ENCODE peak calls at places on chromosome X, in eight cellular contexts. G is H1, N is spleen, M is HepG2, P is esophagus squamous epithelium, D is prostate gland, W is IMR-90, C is gastrocnemius medialis. X is an unnamed sample.
A peak's percentile ranks its signal among the peaks of the same experiment; 100 is the strongest.

GRCh38 chrX:47247999-47248320 is 15.2 kb downstream of the USP11 start:
- DNase-seq in W (no peak), C (no peak), D (no peak), N (peak; percentile 41), M (no peak), G (no peak), P (no peak), X (peak; percentile 47)

GRCh38 chrX:39361736-39362135 is 560.5 kb downstream of the MID1IP1 start:
- DNase-seq in C (no peak), P (no peak), M (no peak), G (no peak), N (no peak), D (no peak), W (no peak), X (no peak)

GRCh38 chrX:138067415-138067814 is 501.5 kb downstream of the ZIC3 start:
- DNase-seq in P (no peak), D (no peak), W (no peak), N (no peak), G (no peak), C (no peak), M (no peak), X (no peak)

GRCh38 chrX:112636951-112637541 is 42.7 kb downstream of the LHFPL1 start:
- DNase-seq in N (no peak), D (no peak), M (no peak), P (no peak), C (no peak), G (no peak), W (peak; percentile 87), X (no peak)

GRCh38 chrX:101450951-101451350 is 34.3 kb upstream of the ARMCX4 start:
- DNase-seq in D (no peak), M (no peak), C (no peak), G (no peak), N (no peak), W (peak; percentile 30), P (no peak), X (no peak)

GRCh38 chrX:150897371-150898319 is 823 bp downstream of the CD99L2 start:
- DNase-seq in G (peak; percentile 51), P (no peak), W (no peak), D (peak; percentile 4), C (peak; percentile 22), M (no peak), N (peak; percentile 85), X (peak; percentile 71)

GRCh38 chrX:46376246-46376885 is 168.9 kb downstream of the ZNF674 start:
- DNase-seq in W (peak; percentile 48), G (no peak), P (no peak), N (no peak), C (no peak), D (peak; percentile 20), M (peak; percentile 57), X (no peak)

GRCh38 chrX:18789916-18790315 is 82.5 kb downstream of the PPEF1 start:
- DNase-seq in D (no peak), C (no peak), M (no peak), P (no peak), W (no peak), G (no peak), N (no peak), X (no peak)

GRCh38 chrX:51802917-51803688 is 59.9 kb downstream of the GSPT2 start:
- DNase-seq in N (peak; percentile 83), C (peak; percentile 1), W (peak; percentile 67), D (peak; percentile 33), M (peak; percentile 1), P (no peak), G (peak; percentile 58), X (peak; percentile 54)

GRCh38 chrX:24186483-24186882 is 37.0 kb downstream of the ZFX start:
- DNase-seq in G (no peak), W (no peak), P (no peak), C (no peak), N (no peak), D (no peak), M (no peak), X (no peak)

GRCh38 chrX:99494668-99495067 is 915.4 kb downstream of the PCDH19 start:
- DNase-seq in D (no peak), N (no peak), C (no peak), P (no peak), G (no peak), M (no peak), W (no peak), X (no peak)

GRCh38 chrX:44913656-44914531 is 40.9 kb downstream of the KDM6A start:
- DNase-seq in P (no peak), C (no peak), M (no peak), W (no peak), N (no peak), G (no peak), D (no peak), X (no peak)

GRCh38 chrX:132119821-132120220 is 8.0 kb downstream of the FRMD7 start:
- DNase-seq in D (no peak), M (no peak), P (no peak), C (no peak), N (no peak), W (no peak), G (no peak), X (no peak)

GRCh38 chrX:72180539-72180938 is 1.0 kb upstream of the PIN4 start:
- DNase-seq in N (no peak), W (no peak), P (no peak), C (no peak), M (no peak), D (no peak), G (no peak), X (no peak)

DNA sequence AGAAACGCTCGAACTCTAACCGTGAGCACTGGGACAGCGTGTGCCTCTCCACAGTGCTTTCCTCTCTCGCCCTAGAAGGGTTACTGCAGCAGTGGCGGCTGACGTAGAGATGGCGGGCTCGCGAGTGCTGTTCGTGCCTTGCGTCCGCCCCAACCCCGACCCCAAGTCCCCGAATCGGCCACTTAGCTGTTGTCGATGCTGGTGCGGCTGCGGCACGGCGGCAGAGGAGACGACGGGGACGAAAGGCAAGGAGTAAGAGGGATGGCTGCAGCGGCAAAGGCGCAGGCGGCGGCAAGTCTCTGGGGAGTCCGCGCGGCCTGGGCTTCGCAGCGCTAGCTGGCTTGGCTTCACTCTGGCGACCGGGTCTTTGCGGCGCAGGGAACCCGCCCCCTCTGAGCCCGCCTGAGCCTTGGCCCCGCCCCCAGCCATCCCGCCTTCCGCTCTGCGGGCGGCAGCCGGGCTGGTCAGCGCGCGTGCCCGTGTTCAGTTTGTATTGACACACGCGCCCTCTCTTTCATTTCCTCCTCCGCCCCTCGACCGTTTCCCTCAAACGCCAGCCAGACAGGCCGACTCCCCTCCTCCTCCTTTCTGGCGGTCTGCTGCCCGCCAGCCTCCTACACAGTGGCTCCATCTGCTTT is at the start of gene SPIN4:
- DNase-seq in N (peak; percentile 94), W (peak; percentile 80), D (peak; percentile 83), C (peak; percentile 44), M (peak; percentile 73), P (peak; percentile 14), G (peak; percentile 82), X (peak; percentile 80)
- TF ChIP-seq POLR2A in N (peak; percentile 83), W (peak; percentile 26), D (peak; percentile 74), C (peak; percentile 18), M (peak; percentile 76), P (no peak), G (peak; percentile 61), X (peak; percentile 66)

DNA sequence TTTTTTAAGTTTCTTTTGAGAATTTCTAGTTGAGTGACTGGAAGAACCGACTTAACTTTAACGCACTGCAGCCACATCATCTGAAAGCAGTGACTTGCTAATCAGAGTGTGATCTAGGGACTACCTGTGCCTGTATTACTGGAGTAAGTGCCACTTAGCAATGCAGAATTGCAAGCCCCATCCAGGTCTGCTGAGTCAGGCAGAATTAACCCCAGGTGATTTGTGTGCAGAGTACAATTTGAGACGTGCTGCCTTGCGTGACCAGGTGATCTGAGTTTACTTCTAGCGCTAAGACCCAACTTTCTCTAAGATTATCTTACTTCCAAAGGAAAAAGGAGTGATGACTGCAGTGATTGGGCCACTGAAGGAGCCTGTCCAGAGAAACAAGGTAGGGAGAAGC is 85.3 kb downstream of the CLCN4 start:
- DNase-seq in M (no peak), G (no peak), N (no peak), W (no peak), D (no peak), P (no peak), C (no peak), X (no peak)
- H3K4me1 ChIP-seq in M (no peaks in the 10 kb centered on the region), G (no peaks in the 10 kb centered on the region), N (no peaks in the 10 kb centered on the region), W (peaks cover 7% of the 10 kb centered on the region), D (no peaks in the 10 kb centered on the region), P (no peaks in the 10 kb centered on the region), C (no peaks in the 10 kb centered on the region), X (no peaks in the 10 kb centered on the region)

DNA sequence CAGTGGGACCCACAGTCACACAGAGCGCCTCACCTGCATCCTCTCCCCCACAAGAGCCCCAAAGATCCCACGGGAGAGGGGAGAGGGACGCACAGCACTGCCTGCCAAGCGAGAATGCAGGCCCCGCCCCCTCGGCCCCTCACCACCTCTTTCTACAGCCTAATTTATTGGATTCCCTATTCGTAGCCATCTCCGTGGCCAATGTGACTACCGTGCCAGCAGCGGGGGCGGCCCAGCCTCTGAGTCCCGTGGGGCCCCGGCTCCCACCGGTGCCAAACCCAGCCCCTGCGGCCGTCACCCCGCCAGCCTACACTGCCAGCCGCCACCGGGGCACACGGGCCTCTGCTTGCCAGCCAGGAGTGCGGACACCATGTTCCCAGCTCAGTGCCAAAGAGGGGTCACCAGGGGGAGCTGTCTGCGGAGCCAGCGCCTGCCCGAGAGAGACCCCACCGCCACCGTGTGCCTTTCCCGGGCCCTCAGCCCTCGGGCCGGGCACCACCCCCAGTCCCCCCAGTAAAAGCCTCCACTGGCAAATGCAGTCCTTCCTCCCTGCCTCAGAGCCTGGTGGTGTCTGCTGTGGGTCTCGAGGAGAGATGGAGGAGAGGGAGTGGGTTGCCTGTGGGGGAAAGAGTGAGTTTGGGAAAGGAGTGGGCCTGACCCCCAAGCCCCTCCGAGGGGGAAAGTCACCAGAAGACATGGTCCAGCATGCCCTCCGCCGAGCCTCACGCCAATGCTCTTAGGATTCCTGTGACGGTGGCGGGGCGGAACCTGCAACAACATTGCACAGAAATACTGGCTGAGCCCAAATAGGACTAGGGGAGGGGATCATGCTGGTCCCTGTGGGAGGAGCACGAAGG is 19.6 kb upstream of the PLXNB3 start:
- DNase-seq in C (no peak), P (no peak), D (no peak), W (no peak), M (no peak), N (peak; percentile 77), G (peak; percentile 78), X (no peak)
- H3K27ac ChIP-seq in C (no peak overlapping the region), P (no peak overlapping the region), D (no peak overlapping the region), W (no peak overlapping the region), M (no peak overlapping the region), N (no peak overlapping the region), G (no peak overlapping the region), X (no peak overlapping the region)

GRCh38 chrX:4675686-4676300 is 962.3 kb upstream of the PRKX start:
- DNase-seq in C (no peak), D (no peak), W (no peak), N (no peak), M (no peak), P (no peak), G (no peak), X (no peak)

GRCh38 chrX:4671344-4671743 is 957.9 kb upstream of the PRKX start:
- DNase-seq in W (no peak), C (no peak), D (no peak), M (no peak), G (no peak), N (no peak), P (no peak), X (no peak)

GRCh38 chrX:4668802-4669536 is 955.5 kb upstream of the PRKX start:
- DNase-seq in N (no peak), D (no peak), C (no peak), G (no peak), M (no peak), P (no peak), W (no peak), X (no peak)

GRCh38 chrX:4670606-4671005 is 957.2 kb upstream of the PRKX start:
- DNase-seq in M (no peak), C (no peak), D (no peak), G (no peak), W (no peak), P (no peak), N (no peak), X (no peak)

GRCh38 chrX:4674028-4674782 is 960.8 kb upstream of the PRKX start:
- DNase-seq in D (no peak), C (no peak), N (no peak), G (no peak), P (no peak), W (no peak), M (no peak), X (no peak)
- TF ChIP-seq POLR2A in D (no peak), C (no peak), N (no peak), G (no peak), P (no peak), W (no peak), M (no peak), X (no peak)

X was measured in Peyer's patch.